ENCODE peak calls at places on chromosomes 1 and 21, in nine cellular contexts. X is PC-3, Q is HCT116, U is H1, E is mesendoderm, R is hepatocyte, F is IMR-90, I is GM23248, H is neural progenitor cell. Z is an unnamed sample.

GRCh38 chr1:217924924-217925323 is 293.8 kb downstream of the SPATA17 start:
- DNase-seq in U (no peak), Q (no peak), E (no peak), I (peak; percentile 24), H (no peak), R (no peak), F (no peak), X (no peak), Z (peak; percentile 47)

GRCh38 chr1:205444931-205445652 is 10.8 kb downstream of the BLACAT1 start:
- DNase-seq in X (no peak), I (no peak), F (no peak), R (no peak), H (peak; percentile 95), U (no peak), Q (no peak), E (peak; percentile 92), Z (peak; percentile 95)

GRCh38 chr1:213927897-213928296 is 59.9 kb upstream of the PROX1 start:
- DNase-seq in H (no peak), X (no peak), I (no peak), F (no peak), Q (no peak), E (no peak), U (no peak), R (no peak), Z (no peak)

GRCh38 chr1:101567582-101568189 is 330.9 kb downstream of the S1PR1 start:
- DNase-seq in R (peak; percentile 32), H (peak; percentile 58), E (peak; percentile 51), X (peak; percentile 51), F (peak; percentile 11), Q (peak; percentile 2), U (no peak), I (peak; percentile 59), Z (peak; percentile 36)

GRCh38 chr1:67632356-67632755 is 52.6 kb upstream of the GADD45A start:
- DNase-seq in X (no peak), I (no peak), R (no peak), E (no peak), F (no peak), U (no peak), H (no peak), Q (no peak), Z (no peak)

GRCh38 chr1:42145726-42146125 is 7.5 kb upstream of the GUCA2B start:
- DNase-seq in H (no peak), E (no peak), X (no peak), U (no peak), Q (no peak), R (no peak), F (no peak), I (peak; percentile 23), Z (no peak)

GRCh38 chr1:234148350-234148749 is 224.9 kb upstream of the COA6 start:
- DNase-seq in U (no peak), F (no peak), H (no peak), X (no peak), E (no peak), R (no peak), I (no peak), Q (no peak), Z (no peak)

GRCh38 chr1:198449281-198449680 is 91.2 kb downstream of the ATP6V1G3 start:
- DNase-seq in U (no peak), X (peak; percentile 65), I (no peak), F (no peak), Q (no peak), R (peak; percentile 15), E (peak; percentile 4), H (no peak), Z (no peak)

GRCh38 chr1:205328476-205328875 is 6.9 kb upstream of the NUAK2 start:
- DNase-seq in F (no peak), U (no peak), Q (no peak), E (no peak), H (no peak), I (no peak), X (no peak), R (no peak), Z (no peak)

GRCh38 chr1:244371294-244372141 is 80.2 kb downstream of the ADSS2 start:
- DNase-seq in H (no peak), E (no peak), Q (no peak), I (no peak), X (no peak), U (no peak), R (no peak), F (no peak), Z (no peak)

GRCh38 chr1:180732866-180733265 is 101.0 kb downstream of the XPR1 start:
- DNase-seq in I (no peak), R (no peak), X (no peak), H (no peak), E (no peak), U (no peak), F (no peak), Q (no peak), Z (no peak)

GRCh38 chr1:184260382-184260781 is 126.4 kb upstream of the C1orf21 start:
- DNase-seq in U (no peak), I (peak; percentile 85), Q (no peak), E (no peak), R (no peak), H (no peak), F (peak; percentile 83), X (peak; percentile 3), Z (no peak)

GRCh38 chr21:44078411-44078981 is 28.7 kb upstream of the PWP2 start:
- DNase-seq in F (no peak), R (no peak), E (peak; percentile 14), Q (no peak), H (no peak), U (no peak), X (no peak), I (no peak), Z (peak; percentile 48)

GRCh38 chr21:42239973-42240372 is 21.0 kb downstream of the ABCG1 start:
- DNase-seq in F (no peak), E (no peak), I (no peak), Q (no peak), U (no peak), R (no peak), H (no peak), X (no peak), Z (no peak)

GRCh38 chr21:42237161-42237560 is 18.2 kb downstream of the ABCG1 start:
- DNase-seq in F (no peak), I (no peak), R (no peak), X (no peak), E (no peak), H (no peak), U (no peak), Q (no peak), Z (no peak)

GRCh38 chr21:42239556-42239955 is 20.6 kb downstream of the ABCG1 start:
- DNase-seq in R (no peak), U (no peak), F (no peak), Q (no peak), X (no peak), E (no peak), I (no peak), H (no peak), Z (no peak)

GRCh38 chr21:42237577-42237976 is 18.6 kb downstream of the ABCG1 start:
- DNase-seq in U (no peak), I (no peak), R (no peak), F (no peak), Q (no peak), H (no peak), X (no peak), E (no peak), Z (no peak)

GRCh38 chr21:42238185-42238934 is 19.4 kb downstream of the ABCG1 start:
- DNase-seq in H (no peak), Q (no peak), U (no peak), R (no peak), F (no peak), X (no peak), E (no peak), I (no peak), Z (no peak)
- H3K4me2 ChIP-seq in H (no peak overlapping the region), Q (no peak overlapping the region), U (no peak overlapping the region), R (no peak overlapping the region), F (no peak overlapping the region), X (no peak overlapping the region), E (no peak overlapping the region), I (no peak overlapping the region), Z (no peak overlapping the region)

GRCh38 chr1:156356262-156356874 is 12.6 kb upstream of the RHBG start:
- DNase-seq in Q (no peak), U (no peak), F (no peak), E (no peak), I (no peak), X (no peak), H (no peak), R (no peak), Z (no peak)
- H3K4me2 ChIP-seq in Q (peak overlapping the region; percentile 79), U (peak overlapping the region; percentile 24), F (no peak overlapping the region), E (no peak overlapping the region), I (no peak overlapping the region), X (peak overlapping the region; percentile 77), H (peak overlapping the region; percentile 1), R (peak overlapping the region; percentile 71), Z (peak overlapping the region; percentile 57)

GRCh38 chr1:109802136-109802900 is 38.6 kb upstream of the EPS8L3 start:
- DNase-seq in R (no peak), I (no peak), F (no peak), E (no peak), X (no peak), Q (no peak), U (no peak), H (no peak), Z (peak; percentile 22)

GRCh38 chr1:109803901-109804331 is 40.2 kb upstream of the EPS8L3 start:
- DNase-seq in U (no peak), I (peak; percentile 52), R (no peak), H (no peak), E (no peak), F (no peak), Q (no peak), X (no peak), Z (peak; percentile 16)

GRCh38 chr1:109804660-109805059 is 40.9 kb upstream of the EPS8L3 start:
- DNase-seq in I (no peak), R (no peak), H (no peak), X (no peak), U (no peak), Q (no peak), E (no peak), F (no peak), Z (peak; percentile 10)

GRCh38 chr1:109801791-109802135 is 38.0 kb upstream of the EPS8L3 start:
- DNase-seq in U (no peak), E (no peak), F (no peak), X (no peak), I (no peak), R (no peak), Q (no peak), H (no peak), Z (peak; percentile 14)

GRCh38 chr1:109802901-109803561 is 39.3 kb upstream of the EPS8L3 start:
- DNase-seq in I (peak; percentile 54), Q (no peak), R (no peak), F (no peak), H (no peak), U (no peak), X (no peak), E (no peak), Z (peak; percentile 23)
- H3K4me2 ChIP-seq in I (no peak overlapping the region), Q (no peak overlapping the region), R (no peak overlapping the region), F (no peak overlapping the region), H (no peak overlapping the region), U (no peak overlapping the region), X (no peak overlapping the region), E (no peak overlapping the region), Z (no peak overlapping the region)

DNA sequence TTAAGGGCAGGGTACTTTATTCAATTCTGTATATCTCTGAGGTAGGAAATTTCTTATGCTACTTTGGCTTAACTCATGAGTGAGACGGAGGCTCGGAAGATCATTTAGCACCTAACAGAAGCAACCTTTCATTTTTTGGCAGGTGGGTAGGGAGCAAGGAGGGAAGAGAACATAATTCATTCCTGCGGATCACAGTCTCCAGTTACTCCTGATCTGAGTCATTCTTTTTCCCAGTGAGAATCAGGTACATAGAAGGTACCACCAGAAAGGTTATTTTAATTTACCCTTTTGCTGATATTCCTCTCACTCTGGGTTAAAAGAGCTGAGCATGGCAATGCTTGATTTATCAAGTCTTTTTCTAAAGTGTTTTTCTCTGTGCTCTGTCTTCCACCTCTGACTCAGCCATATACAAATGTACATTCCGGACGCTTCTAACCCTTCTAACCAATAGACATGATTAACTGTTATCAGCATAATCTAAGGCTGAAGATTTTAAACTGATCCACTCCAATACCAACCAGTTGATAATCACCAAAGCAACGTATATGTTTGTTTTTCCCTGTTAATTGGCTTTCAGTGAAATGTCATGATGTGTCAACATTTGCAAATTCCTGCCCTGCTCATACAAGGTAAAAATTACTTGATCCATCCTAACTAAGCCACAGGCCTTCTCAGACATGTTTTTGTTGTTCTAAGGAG is 271.7 kb downstream of the DUSP10 start:
- DNase-seq in R (no peak), X (no peak), H (no peak), E (peak; percentile 28), U (no peak), F (peak; percentile 10), Q (no peak), I (no peak), Z (no peak)
- H3K4me2 ChIP-seq in R (no peak overlapping the region), X (no peak overlapping the region), H (no peak overlapping the region), E (no peak overlapping the region), U (no peak overlapping the region), F (no peak overlapping the region), Q (no peak overlapping the region), I (no peak overlapping the region), Z (no peak overlapping the region)

Z was measured in H9.